ENCODE peak calls at places on chromosomes 12 and 14, in six cellular contexts. L, T, G, Y, K and F are unnamed samples. For H3K4me1, the result is how much of the 10 kb centered on the place peaks cover.

GRCh38 chr12:121452356-121453021 is 52.6 kb downstream of the RNF34 start:
- DNase-seq in L (no peak), T (no peak), G (peak), Y (no peak), K (no peak), F (no peak)

GRCh38 chr14:50333010-50333409 is 20.9 kb downstream of the DMAC2L start:
- DNase-seq in L (no peak), T (no peak), G (no peak), Y (peak), K (no peak), F (no peak)

GRCh38 chr12:70556179-70556869 is 80.9 kb downstream of the PTPRB start:
- DNase-seq in L (no peak), T (no peak), G (no peak), Y (no peak), K (peak), F (no peak)

GRCh38 chr12:69519871-69520270 is 49.7 kb downstream of the FRS2 start:
- DNase-seq in L (no peak), T (no peak), G (no peak), Y (no peak), K (no peak), F (no peak)

GRCh38 chr12:92561543-92561899 is 141.3 kb upstream of the PLEKHG7 start:
- DNase-seq in L (no peak), T (no peak), G (peak), Y (no peak), K (no peak), F (no peak)

GRCh38 chr12:76543831-76544347 is 15.7 kb downstream of the OSBPL8 start:
- DNase-seq in L (no peak), T (no peak), G (no peak), Y (no peak), K (no peak), F (no peak)

GRCh38 chr12:68267892-68268396 is 14.5 kb upstream of the IL22 start:
- DNase-seq in L (no peak), T (no peak), G (no peak), Y (no peak), K (no peak), F (no peak)

GRCh38 chr12:33357181-33357580 is 82.4 kb downstream of the SYT10 start:
- DNase-seq in L (no peak), T (no peak), G (no peak), Y (no peak), K (no peak), F (no peak)

GRCh38 chr12:66695130-66695529 is 16.3 kb upstream of the GRIP1 start:
- DNase-seq in L (no peak), T (no peak), G (no peak), Y (no peak), K (no peak), F (no peak)

GRCh38 chr12:68431786-68432185 is 99.6 kb upstream of the MDM1 start:
- DNase-seq in L (no peak), T (no peak), G (no peak), Y (no peak), K (no peak), F (no peak)

GRCh38 chr14:20247651-20248246 is 8.7 kb downstream of the OR11H4 start:
- DNase-seq in L (peak), T (no peak), G (peak), Y (peak), K (peak), F (no peak)

GRCh38 chr12:28026701-28027100 is 54.2 kb upstream of the PTHLH start:
- DNase-seq in L (no peak), T (no peak), G (no peak), Y (peak), K (no peak), F (no peak)

GRCh38 chr14:75428230-75429104 is 645 bp downstream of the JDP2 start:
- DNase-seq in L (no peak), T (peak), G (peak), Y (peak), K (no peak), F (no peak)

GRCh38 chr12:41485203-41485602 is 297.1 kb downstream of the PDZRN4 start:
- DNase-seq in L (no peak), T (no peak), G (no peak), Y (no peak), K (no peak), F (no peak)

GRCh38 chr14:47438650-47439140 is 236.7 kb downstream of the MDGA2 start:
- DNase-seq in L (no peak), T (no peak), G (no peak), Y (peak), K (no peak), F (no peak)

GRCh38 chr14:71665157-71665556 is 267.1 kb upstream of the RGS6 start:
- DNase-seq in L (no peak), T (no peak), G (no peak), Y (no peak), K (no peak), F (no peak)

GRCh38 chr14:73258845-73259611 is 21.7 kb downstream of the PAPLN start:
- DNase-seq in L (no peak), T (no peak), G (no peak), Y (no peak), K (no peak), F (no peak)

GRCh38 chr14:20631023-20631820 is 10.3 kb downstream of the OR6S1 start:
- DNase-seq in L (peak), T (no peak), G (peak), Y (peak), K (no peak), F (peak)

GRCh38 chr12:26690601-26691000 is 142.4 kb downstream of the ITPR2 start:
- DNase-seq in L (no peak), T (no peak), G (no peak), Y (no peak), K (no peak), F (no peak)

GRCh38 chr12:93502802-93503623 is 35.7 kb downstream of the MRPL42 start:
- DNase-seq in L (peak), T (no peak), G (peak), Y (peak), K (peak), F (peak)

GRCh38 chr14:101476931-101477553 is 84.3 kb upstream of the DIO3 start:
- DNase-seq in L (no peak), T (peak), G (peak), Y (peak), K (peak), F (no peak)

GRCh38 chr12:4987076-4987775 is 56.5 kb upstream of the KCNA5 start:
- DNase-seq in L (no peak), T (no peak), G (peak), Y (no peak), K (no peak), F (no peak)

GRCh38 chr12:109734219-109735000 is 20.8 kb downstream of the FAM222A start:
- DNase-seq in L (no peak), T (peak), G (no peak), Y (peak), K (no peak), F (no peak)

GRCh38 chr14:94702629-94703028 is 67.3 kb downstream of the GSC start:
- DNase-seq in L (no peak), T (no peak), G (no peak), Y (peak), K (no peak), F (no peak)

GRCh38 chr14:96148631-96149030 is 56.0 kb upstream of the BDKRB2 start:
- DNase-seq in L (no peak), T (no peak), G (no peak), Y (no peak), K (no peak), F (no peak)

DNA sequence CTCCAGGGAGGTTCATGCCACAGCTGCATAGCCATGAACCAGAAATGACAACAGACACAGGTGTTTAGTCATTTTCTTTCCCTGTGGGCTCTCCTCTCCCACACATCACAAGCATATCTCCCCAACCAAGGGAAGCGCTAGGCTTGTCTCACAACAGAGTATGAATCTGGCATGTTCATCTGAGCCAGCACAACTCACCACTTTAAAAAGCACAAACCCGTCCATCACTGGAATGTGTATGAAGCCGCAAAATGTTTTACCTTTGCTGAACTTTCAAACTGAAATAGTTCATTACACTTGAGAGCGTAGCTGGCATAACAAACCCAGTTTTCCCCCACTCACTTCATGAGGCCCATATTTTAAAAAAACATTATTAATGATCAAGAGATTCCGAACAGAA is 15.9 kb downstream of the NID2 start:
- DNase-seq in L (no peak), T (no peak), G (no peak), Y (no peak), K (no peak), F (no peak)
- H3K27ac ChIP-seq in L (no peak), T (no peak), G (no peak), Y (no peak), K (no peak), F (no peak)

GRCh38 chr12:95548056-95548538 is 3.2 kb downstream of the USP44 start:
- DNase-seq in L (peak), T (peak), G (peak), Y (peak), K (no peak), F (no peak)

GRCh38 chr12:95545731-95546490 is 5.4 kb downstream of the USP44 start:
- DNase-seq in L (no peak), T (no peak), G (no peak), Y (no peak), K (no peak), F (no peak)

GRCh38 chr12:95546491-95546813 is 4.8 kb downstream of the USP44 start:
- DNase-seq in L (no peak), T (no peak), G (no peak), Y (peak), K (no peak), F (no peak)

GRCh38 chr12:95548539-95549391 is 2.5 kb downstream of the USP44 start:
- DNase-seq in L (peak), T (peak), G (peak), Y (peak), K (no peak), F (peak)

GRCh38 chr12:95547522-95548055 is 3.7 kb downstream of the USP44 start:
- DNase-seq in L (peak), T (no peak), G (no peak), Y (peak), K (no peak), F (no peak)
- H3K4me3 ChIP-seq in L (no peak), T (peak), G (peak), Y (peak), K (no peak), F (peak)

DNA sequence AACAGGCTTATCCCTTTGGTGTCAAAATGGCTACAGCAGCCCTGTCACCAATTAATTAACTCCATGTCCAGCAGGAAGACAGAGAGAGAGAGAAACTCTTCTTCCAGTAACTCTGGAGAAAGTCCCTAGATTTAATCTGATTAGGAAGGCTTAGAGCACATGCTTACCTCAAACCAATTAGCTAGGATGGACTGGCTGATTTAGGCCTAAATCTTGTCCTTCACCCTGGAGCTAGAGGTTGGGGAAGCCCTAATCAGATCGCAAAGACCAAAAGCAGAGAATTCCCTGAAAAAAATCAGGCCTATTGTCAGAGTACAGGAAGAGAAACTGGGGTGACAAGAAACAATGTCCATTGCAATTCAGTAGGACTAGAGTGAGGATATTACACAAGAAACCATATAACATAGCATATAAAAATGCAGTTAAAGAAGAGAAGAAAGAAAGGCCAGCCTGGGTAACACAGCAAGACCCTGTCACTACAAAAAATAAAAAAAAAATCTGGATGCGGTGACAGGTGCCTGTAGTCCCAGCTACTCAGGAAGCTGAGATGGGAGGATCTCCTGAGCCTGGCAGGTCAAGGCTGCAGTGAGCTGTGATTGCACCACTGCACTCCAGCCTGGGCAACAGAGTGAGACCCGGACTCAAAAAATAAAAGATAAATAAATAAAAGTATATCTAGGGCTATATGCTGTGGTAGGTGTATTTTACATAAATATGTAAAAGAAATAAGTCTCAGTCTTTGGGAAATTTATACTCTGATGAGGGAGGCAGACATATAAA is 34.9 kb upstream of the TUBA1A start:
- DNase-seq in L (no peak), T (no peak), G (no peak), Y (no peak), K (no peak), F (no peak)
- H3K4me1 ChIP-seq in L (under half), T (under half), G (under half), Y (under half), K (under half), F (under half)

GRCh38 chr12:503111-503761 is 43.5 kb downstream of the B4GALNT3 start:
- DNase-seq in L (no peak), T (no peak), G (peak), Y (peak), K (peak), F (no peak)
- H3K27ac ChIP-seq in L (no peak), T (no peak), G (peak), Y (no peak), K (no peak), F (no peak)

GRCh38 chr12:130017571-130018449 is 114.0 kb upstream of the TMEM132D start:
- DNase-seq in L (no peak), T (no peak), G (no peak), Y (no peak), K (no peak), F (no peak)
- H3K4me3 ChIP-seq in L (no peak), T (no peak), G (no peak), Y (no peak), K (no peak), F (no peak)